ENCODE peak calls at places on chromosomes 3 and 15, in eight cellular contexts. One of them, this sample, is unnamed.

GRCh38 chr15:92714071-92714456 is 58.5 kb upstream of the FAM174B start:
- DNase-seq in GM23248: peak
- DNase-seq in HepG2: no peak
- DNase-seq in neural progenitor cell: peak
- DNase-seq in GM23338: peak
- DNase-seq in hepatocyte: peak
- DNase-seq in MM.1S: no peak
- DNase-seq in astrocyte: peak
- DNase-seq in this sample: peak

GRCh38 chr15:72116680-72117447 is 1.1 kb downstream of the MYO9A start:
- DNase-seq in GM23338: peak
- DNase-seq in GM23248: peak
- DNase-seq in neural progenitor cell: peak
- DNase-seq in MM.1S: no peak
- DNase-seq in astrocyte: peak
- DNase-seq in HepG2: no peak
- DNase-seq in hepatocyte: peak
- DNase-seq in this sample: peak

GRCh38 chr15:73724211-73724610 is 28.9 kb downstream of the INSYN1 start:
- DNase-seq in astrocyte: no peak
- DNase-seq in HepG2: no peak
- DNase-seq in MM.1S: no peak
- DNase-seq in hepatocyte: no peak
- DNase-seq in neural progenitor cell: peak
- DNase-seq in GM23248: no peak
- DNase-seq in GM23338: no peak
- DNase-seq in this sample: no peak

GRCh38 chr3:2937578-2937977 is 172.6 kb downstream of the IL5RA start:
- DNase-seq in astrocyte: no peak
- DNase-seq in GM23338: no peak
- DNase-seq in hepatocyte: no peak
- DNase-seq in MM.1S: no peak
- DNase-seq in GM23248: no peak
- DNase-seq in neural progenitor cell: no peak
- DNase-seq in HepG2: no peak
- DNase-seq in this sample: no peak

GRCh38 chr3:13896473-13897154 is 16.7 kb upstream of the WNT7A start:
- DNase-seq in GM23248: peak
- DNase-seq in MM.1S: peak
- DNase-seq in astrocyte: peak
- DNase-seq in hepatocyte: peak
- DNase-seq in GM23338: peak
- DNase-seq in HepG2: peak
- DNase-seq in neural progenitor cell: peak
- DNase-seq in this sample: peak

GRCh38 chr3:64399205-64399800 is 174.0 kb upstream of the PRICKLE2 start:
- DNase-seq in neural progenitor cell: peak
- DNase-seq in astrocyte: peak
- DNase-seq in GM23338: peak
- DNase-seq in hepatocyte: peak
- DNase-seq in GM23248: peak
- DNase-seq in MM.1S: peak
- DNase-seq in HepG2: peak
- DNase-seq in this sample: no peak

GRCh38 chr3:557972-558371 is 361.4 kb downstream of the CHL1 start:
- DNase-seq in GM23248: no peak
- DNase-seq in GM23338: no peak
- DNase-seq in astrocyte: no peak
- DNase-seq in neural progenitor cell: no peak
- DNase-seq in hepatocyte: no peak
- DNase-seq in MM.1S: peak
- DNase-seq in HepG2: no peak
- DNase-seq in this sample: no peak

GRCh38 chr3:106824856-106825255 is 552.4 kb upstream of the CCDC54 start:
- DNase-seq in neural progenitor cell: peak
- DNase-seq in MM.1S: no peak
- DNase-seq in GM23248: peak
- DNase-seq in HepG2: peak
- DNase-seq in astrocyte: peak
- DNase-seq in hepatocyte: peak
- DNase-seq in GM23338: peak
- DNase-seq in this sample: no peak

GRCh38 chr15:92902723-92903587 is 2.8 kb downstream of the CHD2 start:
- DNase-seq in astrocyte: no peak
- DNase-seq in GM23248: peak
- DNase-seq in GM23338: no peak
- DNase-seq in hepatocyte: no peak
- DNase-seq in HepG2: no peak
- DNase-seq in neural progenitor cell: no peak
- DNase-seq in MM.1S: peak
- DNase-seq in this sample: no peak

GRCh38 chr15:20340931-20341661 is 200.5 kb downstream of the GOLGA6L6 start:
- DNase-seq in HepG2: no peak
- DNase-seq in GM23338: no peak
- DNase-seq in MM.1S: peak
- DNase-seq in hepatocyte: peak
- DNase-seq in astrocyte: no peak
- DNase-seq in neural progenitor cell: peak
- DNase-seq in GM23248: no peak
- DNase-seq in this sample: peak

GRCh38 chr3:57787867-57788623 is 31.9 kb downstream of the SLMAP start:
- DNase-seq in hepatocyte: no peak
- DNase-seq in MM.1S: peak
- DNase-seq in GM23338: no peak
- DNase-seq in GM23248: no peak
- DNase-seq in neural progenitor cell: no peak
- DNase-seq in astrocyte: peak
- DNase-seq in HepG2: no peak
- DNase-seq in this sample: no peak

DNA sequence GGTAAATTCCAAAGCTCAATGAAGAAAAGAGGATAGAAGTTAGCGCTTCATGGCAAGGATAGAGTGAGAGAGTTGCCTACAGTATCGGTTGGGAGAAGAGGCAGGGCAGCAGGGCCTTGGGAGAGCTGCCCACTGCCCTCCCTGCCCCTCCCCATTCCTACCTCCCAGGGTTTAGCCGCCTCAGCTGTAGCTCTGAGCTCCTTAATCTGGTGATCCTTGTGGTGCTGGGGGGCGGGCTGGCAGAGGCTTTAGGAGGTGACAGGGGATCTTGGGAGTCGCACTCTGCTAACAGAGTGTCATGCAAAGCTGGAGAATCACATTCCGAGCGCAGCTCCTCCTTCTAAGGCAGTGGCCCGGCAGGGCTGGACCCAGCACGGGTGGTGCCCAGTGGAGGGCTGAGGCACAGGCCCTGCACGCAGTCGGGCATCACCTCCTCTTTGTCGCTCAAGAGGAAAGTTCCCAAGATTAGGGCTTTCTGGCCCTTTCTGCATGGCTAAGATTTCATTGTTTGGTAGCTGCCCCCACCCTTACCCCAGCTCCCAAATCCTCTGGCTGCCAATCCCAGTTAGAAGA is 57.1 kb upstream of the POLG start:
- DNase-seq in MM.1S: no peak
- DNase-seq in HepG2: no peak
- DNase-seq in GM23338: no peak
- DNase-seq in neural progenitor cell: peak
- DNase-seq in astrocyte: no peak
- DNase-seq in GM23248: no peak
- DNase-seq in hepatocyte: no peak
- DNase-seq in this sample: no peak
- TF ChIP-seq EZH2 in MM.1S: no peak
- TF ChIP-seq EZH2 in HepG2: no peak
- TF ChIP-seq EZH2 in GM23338: no peak
- TF ChIP-seq EZH2 in neural progenitor cell: no peak
- TF ChIP-seq EZH2 in astrocyte: no peak
- TF ChIP-seq EZH2 in GM23248: no peak
- TF ChIP-seq EZH2 in hepatocyte: no peak
- TF ChIP-seq EZH2 in this sample: no peak

GRCh38 chr15:48999314-48999713 is 35.6 kb upstream of the SHC4 start:
- DNase-seq in MM.1S: no peak
- DNase-seq in astrocyte: no peak
- DNase-seq in neural progenitor cell: no peak
- DNase-seq in hepatocyte: no peak
- DNase-seq in HepG2: no peak
- DNase-seq in GM23338: no peak
- DNase-seq in GM23248: no peak
- DNase-seq in this sample: no peak
- H3K4me3 ChIP-seq in MM.1S: no peak
- H3K4me3 ChIP-seq in astrocyte: no peak
- H3K4me3 ChIP-seq in neural progenitor cell: no peak
- H3K4me3 ChIP-seq in hepatocyte: no peak
- H3K4me3 ChIP-seq in HepG2: no peak
- H3K4me3 ChIP-seq in GM23338: no peak
- H3K4me3 ChIP-seq in GM23248: no peak
- H3K4me3 ChIP-seq in this sample: no peak

GRCh38 chr3:62370112-62371031 is 3.0 kb downstream of the FEZF2 start:
- DNase-seq in hepatocyte: no peak
- DNase-seq in GM23338: peak
- DNase-seq in HepG2: no peak
- DNase-seq in astrocyte: no peak
- DNase-seq in GM23248: no peak
- DNase-seq in MM.1S: no peak
- DNase-seq in neural progenitor cell: peak
- DNase-seq in this sample: no peak

GRCh38 chr3:62372621-62373041 is 719 bp downstream of the FEZF2 start:
- DNase-seq in neural progenitor cell: peak
- DNase-seq in HepG2: no peak
- DNase-seq in hepatocyte: no peak
- DNase-seq in astrocyte: no peak
- DNase-seq in MM.1S: no peak
- DNase-seq in GM23338: no peak
- DNase-seq in GM23248: no peak
- DNase-seq in this sample: no peak

GRCh38 chr3:62369476-62369743 is 3.9 kb downstream of the FEZF2 start:
- DNase-seq in neural progenitor cell: no peak
- DNase-seq in hepatocyte: no peak
- DNase-seq in GM23248: no peak
- DNase-seq in HepG2: no peak
- DNase-seq in GM23338: no peak
- DNase-seq in MM.1S: no peak
- DNase-seq in astrocyte: no peak
- DNase-seq in this sample: no peak

GRCh38 chr3:62371735-62372591 is 1.4 kb downstream of the FEZF2 start:
- DNase-seq in HepG2: no peak
- DNase-seq in hepatocyte: no peak
- DNase-seq in astrocyte: no peak
- DNase-seq in GM23338: peak
- DNase-seq in GM23248: no peak
- DNase-seq in neural progenitor cell: peak
- DNase-seq in MM.1S: no peak
- DNase-seq in this sample: no peak

DNA sequence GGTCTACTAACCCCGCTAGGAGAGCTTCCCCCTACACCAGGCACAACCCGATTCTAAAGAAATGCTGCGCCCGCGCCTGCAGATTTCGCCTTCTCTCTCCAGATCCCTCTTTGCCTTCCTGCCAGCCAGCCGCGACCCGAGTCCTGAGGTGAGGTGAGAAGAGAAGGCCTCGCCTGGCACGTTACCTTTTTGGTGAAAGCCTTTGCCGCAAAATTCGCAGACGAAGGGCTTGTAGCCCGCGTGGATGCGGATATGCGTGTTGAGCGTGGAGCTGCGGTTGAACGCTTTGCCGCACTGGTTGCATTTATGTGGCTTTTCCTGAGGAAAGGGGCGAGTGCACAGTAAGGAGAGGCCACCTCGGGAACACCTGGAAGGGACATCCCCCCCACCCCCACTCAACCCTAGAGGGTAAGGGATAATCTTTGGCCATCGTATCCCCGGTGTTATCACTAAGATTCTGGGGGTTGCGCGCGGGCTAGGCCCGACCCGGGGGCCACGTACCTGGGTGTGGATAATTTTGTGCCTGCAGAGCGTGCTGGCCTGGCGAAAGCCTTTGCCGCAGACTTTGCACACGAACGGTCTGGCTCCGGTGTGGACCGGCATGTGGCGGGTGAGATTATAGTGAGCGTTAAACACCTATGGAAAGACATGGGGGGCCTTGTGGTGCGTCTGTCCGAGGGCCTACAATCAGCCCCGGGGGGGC is 2.2 kb downstream of the FEZF2 start:
- DNase-seq in astrocyte: no peak
- DNase-seq in GM23338: peak
- DNase-seq in HepG2: no peak
- DNase-seq in hepatocyte: no peak
- DNase-seq in MM.1S: no peak
- DNase-seq in GM23248: no peak
- DNase-seq in neural progenitor cell: peak
- DNase-seq in this sample: no peak
- TF ChIP-seq EZH2 in astrocyte: peak
- TF ChIP-seq EZH2 in GM23338: peak
- TF ChIP-seq EZH2 in HepG2: no peak
- TF ChIP-seq EZH2 in hepatocyte: peak
- TF ChIP-seq EZH2 in MM.1S: no peak
- TF ChIP-seq EZH2 in GM23248: no peak
- TF ChIP-seq EZH2 in neural progenitor cell: peak
- TF ChIP-seq EZH2 in this sample: no peak

GRCh38 chr3:70631716-70632307 is 319.4 kb upstream of the MDFIC2 start:
- DNase-seq in neural progenitor cell: peak
- DNase-seq in MM.1S: no peak
- DNase-seq in GM23338: peak
- DNase-seq in GM23248: no peak
- DNase-seq in astrocyte: no peak
- DNase-seq in hepatocyte: no peak
- DNase-seq in HepG2: no peak
- DNase-seq in this sample: no peak
- H3K4me3 ChIP-seq in neural progenitor cell: no peak
- H3K4me3 ChIP-seq in MM.1S: no peak
- H3K4me3 ChIP-seq in GM23338: no peak
- H3K4me3 ChIP-seq in GM23248: no peak
- H3K4me3 ChIP-seq in astrocyte: no peak
- H3K4me3 ChIP-seq in hepatocyte: no peak
- H3K4me3 ChIP-seq in HepG2: no peak
- H3K4me3 ChIP-seq in this sample: no peak

GRCh38 chr15:76398301-76398700 is 61.7 kb downstream of the ISL2 start:
- DNase-seq in HepG2: no peak
- DNase-seq in neural progenitor cell: no peak
- DNase-seq in astrocyte: no peak
- DNase-seq in GM23248: no peak
- DNase-seq in GM23338: no peak
- DNase-seq in MM.1S: no peak
- DNase-seq in hepatocyte: no peak
- DNase-seq in this sample: no peak

GRCh38 chr15:76393614-76394013 is 57.0 kb downstream of the ISL2 start:
- DNase-seq in hepatocyte: no peak
- DNase-seq in HepG2: no peak
- DNase-seq in MM.1S: no peak
- DNase-seq in astrocyte: peak
- DNase-seq in GM23248: no peak
- DNase-seq in neural progenitor cell: no peak
- DNase-seq in GM23338: no peak
- DNase-seq in this sample: no peak

GRCh38 chr15:76401285-76401684 is 64.7 kb downstream of the ISL2 start:
- DNase-seq in GM23338: no peak
- DNase-seq in GM23248: peak
- DNase-seq in MM.1S: no peak
- DNase-seq in HepG2: no peak
- DNase-seq in neural progenitor cell: peak
- DNase-seq in astrocyte: no peak
- DNase-seq in hepatocyte: no peak
- DNase-seq in this sample: no peak

GRCh38 chr15:76398702-76399101 is 62.1 kb downstream of the ISL2 start:
- DNase-seq in astrocyte: no peak
- DNase-seq in HepG2: no peak
- DNase-seq in GM23248: no peak
- DNase-seq in MM.1S: no peak
- DNase-seq in hepatocyte: no peak
- DNase-seq in GM23338: no peak
- DNase-seq in neural progenitor cell: peak
- DNase-seq in this sample: no peak
- TF ChIP-seq EZH2 in astrocyte: no peak
- TF ChIP-seq EZH2 in HepG2: no peak
- TF ChIP-seq EZH2 in GM23248: no peak
- TF ChIP-seq EZH2 in MM.1S: no peak
- TF ChIP-seq EZH2 in hepatocyte: no peak
- TF ChIP-seq EZH2 in GM23338: no peak
- TF ChIP-seq EZH2 in neural progenitor cell: no peak
- TF ChIP-seq EZH2 in this sample: no peak

This sample was measured in PC-9.